ENCODE peak calls at places on chromosomes 12 and 14, in six cellular contexts. One of them, this sample, is unnamed.

GRCh38 chr14:92597873-92598548 is 84.4 kb downstream of the RIN3 start:
- DNase-seq in GM23338: no peak
- DNase-seq in K562: no peak
- DNase-seq in WTC11: no peak
- DNase-seq in HepG2: no peak
- DNase-seq in GM12878: no peak
- DNase-seq in this sample: no peak

GRCh38 chr12:92457458-92458195 is 245.2 kb upstream of the PLEKHG7 start:
- DNase-seq in GM23338: no peak
- DNase-seq in K562: no peak
- DNase-seq in WTC11: no peak
- DNase-seq in HepG2: no peak
- DNase-seq in GM12878: no peak
- DNase-seq in this sample: no peak

GRCh38 chr12:109753959-109754358 is 40.3 kb downstream of the FAM222A start:
- DNase-seq in GM23338: no peak
- DNase-seq in K562: no peak
- DNase-seq in WTC11: no peak
- DNase-seq in HepG2: no peak
- DNase-seq in GM12878: no peak
- DNase-seq in this sample: no peak

GRCh38 chr12:879641-880040 is 69.9 kb downstream of the RAD52 start:
- DNase-seq in GM23338: no peak
- DNase-seq in K562: no peak
- DNase-seq in WTC11: no peak
- DNase-seq in HepG2: no peak
- DNase-seq in GM12878: no peak
- DNase-seq in this sample: no peak

GRCh38 chr14:60648934-60649814 is at the start of gene SIX1:
- DNase-seq in GM23338: peak
- DNase-seq in K562: peak
- DNase-seq in WTC11: peak
- DNase-seq in HepG2: peak
- DNase-seq in GM12878: no peak
- DNase-seq in this sample: no peak

GRCh38 chr14:71183856-71184255 is 276.6 kb downstream of the PCNX1 start:
- DNase-seq in GM23338: no peak
- DNase-seq in K562: no peak
- DNase-seq in WTC11: no peak
- DNase-seq in HepG2: no peak
- DNase-seq in GM12878: no peak
- DNase-seq in this sample: no peak

GRCh38 chr12:4119157-4119761 is 154.3 kb upstream of the CCND2 start:
- DNase-seq in GM23338: no peak
- DNase-seq in K562: no peak
- DNase-seq in WTC11: no peak
- DNase-seq in HepG2: no peak
- DNase-seq in GM12878: peak
- DNase-seq in this sample: peak

GRCh38 chr12:71304306-71304705 is 135.3 kb upstream of the LGR5 start:
- DNase-seq in GM23338: no peak
- DNase-seq in K562: no peak
- DNase-seq in WTC11: no peak
- DNase-seq in HepG2: no peak
- DNase-seq in GM12878: no peak
- DNase-seq in this sample: no peak

GRCh38 chr14:21092147-21093011 is 6.1 kb downstream of the ZNF219 start:
- DNase-seq in GM23338: peak
- DNase-seq in K562: peak
- DNase-seq in WTC11: peak
- DNase-seq in HepG2: peak
- DNase-seq in GM12878: no peak
- DNase-seq in this sample: peak

GRCh38 chr12:4621511-4621910 is 27.3 kb downstream of the AKAP3 start:
- DNase-seq in GM23338: no peak
- DNase-seq in K562: no peak
- DNase-seq in WTC11: no peak
- DNase-seq in HepG2: no peak
- DNase-seq in GM12878: no peak
- DNase-seq in this sample: no peak

GRCh38 chr12:57740656-57741412 is 2.3 kb upstream of the AGAP2 start:
- DNase-seq in GM23338: no peak
- DNase-seq in K562: no peak
- DNase-seq in WTC11: no peak
- DNase-seq in HepG2: no peak
- DNase-seq in GM12878: peak
- DNase-seq in this sample: no peak

GRCh38 chr12:75048763-75049162 is 160.9 kb downstream of the KCNC2 start:
- DNase-seq in GM23338: no peak
- DNase-seq in K562: no peak
- DNase-seq in WTC11: no peak
- DNase-seq in HepG2: no peak
- DNase-seq in GM12878: no peak
- DNase-seq in this sample: no peak

GRCh38 chr12:21509768-21510167 is 8.2 kb downstream of the GOLT1B start:
- DNase-seq in GM23338: no peak
- DNase-seq in K562: no peak
- DNase-seq in WTC11: no peak
- DNase-seq in HepG2: no peak
- DNase-seq in GM12878: peak
- DNase-seq in this sample: no peak

GRCh38 chr14:99749763-99750715 is 43.2 kb upstream of the EML1 start:
- DNase-seq in GM23338: no peak
- DNase-seq in K562: no peak
- DNase-seq in WTC11: no peak
- DNase-seq in HepG2: no peak
- DNase-seq in GM12878: no peak
- DNase-seq in this sample: no peak

GRCh38 chr12:42810006-42810405 is 220.5 kb upstream of the PRICKLE1 start:
- DNase-seq in GM23338: no peak
- DNase-seq in K562: no peak
- DNase-seq in WTC11: no peak
- DNase-seq in HepG2: no peak
- DNase-seq in GM12878: no peak
- DNase-seq in this sample: no peak

GRCh38 chr12:13472690-13473089 is 276.2 kb downstream of the EMP1 start:
- DNase-seq in GM23338: no peak
- DNase-seq in K562: no peak
- DNase-seq in WTC11: no peak
- DNase-seq in HepG2: no peak
- DNase-seq in GM12878: peak
- DNase-seq in this sample: no peak

GRCh38 chr12:114858388-114859146 is 174.6 kb upstream of the TBX3 start:
- DNase-seq in GM23338: peak
- DNase-seq in K562: peak
- DNase-seq in WTC11: peak
- DNase-seq in HepG2: peak
- DNase-seq in GM12878: no peak
- DNase-seq in this sample: no peak

GRCh38 chr12:27780612-27781408 is 774 bp upstream of the MANSC4 start:
- DNase-seq in GM23338: peak
- DNase-seq in K562: peak
- DNase-seq in WTC11: peak
- DNase-seq in HepG2: peak
- DNase-seq in GM12878: no peak
- DNase-seq in this sample: peak

DNA sequence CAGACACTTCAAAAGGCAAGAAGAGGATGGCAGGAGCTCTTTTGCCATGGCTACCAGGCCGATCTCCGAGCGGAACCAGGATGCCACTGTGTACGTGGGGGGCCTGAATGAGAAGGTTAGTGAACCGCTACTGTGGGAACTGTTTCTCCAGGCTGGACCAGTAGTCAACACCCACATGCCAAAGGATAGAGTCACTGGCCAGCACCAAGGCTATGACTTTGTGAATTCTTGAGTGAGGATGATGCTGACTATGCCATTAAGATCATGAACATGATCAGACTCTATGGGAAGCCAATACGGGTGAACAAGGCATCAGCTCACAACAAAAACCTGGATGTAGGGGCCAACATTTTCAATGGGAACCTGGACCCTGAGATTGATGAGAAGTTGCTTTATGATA is 9.8 kb downstream of the GARIN2 start:
- DNase-seq in GM23338: no peak
- DNase-seq in K562: no peak
- DNase-seq in WTC11: no peak
- DNase-seq in HepG2: no peak
- DNase-seq in GM12878: no peak
- DNase-seq in this sample: no peak
- TF ChIP-seq CREB1 in GM23338: no peak
- TF ChIP-seq CREB1 in K562: no peak
- TF ChIP-seq CREB1 in WTC11: no peak
- TF ChIP-seq CREB1 in HepG2: no peak
- TF ChIP-seq CREB1 in GM12878: no peak
- TF ChIP-seq CREB1 in this sample: no peak

DNA sequence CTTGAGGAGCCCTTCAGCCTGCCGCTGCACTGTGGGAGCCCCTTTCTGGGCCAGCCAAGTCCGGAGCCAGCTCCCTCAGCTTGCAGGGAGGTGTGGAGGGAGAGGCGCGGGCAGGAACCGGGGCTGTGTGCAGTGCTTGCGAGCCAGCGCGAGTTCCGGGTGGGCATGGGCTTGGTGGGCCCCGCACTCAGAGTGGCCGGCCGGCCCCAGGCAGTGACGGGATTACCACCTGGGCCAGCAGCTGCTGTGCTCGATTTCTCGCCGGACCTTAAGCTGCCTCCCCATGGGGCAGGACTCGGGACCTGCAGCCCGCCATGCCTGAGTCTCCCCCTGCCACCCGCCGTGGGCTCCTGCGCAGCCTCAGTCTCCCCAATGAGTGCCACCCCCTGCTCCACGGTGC is 116.9 kb downstream of the PAWR start:
- DNase-seq in GM23338: no peak
- DNase-seq in K562: no peak
- DNase-seq in WTC11: no peak
- DNase-seq in HepG2: no peak
- DNase-seq in GM12878: no peak
- DNase-seq in this sample: no peak
- TF ChIP-seq CREB1 in GM23338: no peak
- TF ChIP-seq CREB1 in K562: no peak
- TF ChIP-seq CREB1 in WTC11: no peak
- TF ChIP-seq CREB1 in HepG2: no peak
- TF ChIP-seq CREB1 in GM12878: no peak
- TF ChIP-seq CREB1 in this sample: no peak

GRCh38 chr14:101047326-101047725 is 143.8 kb upstream of the RTL1 start:
- DNase-seq in GM23338: no peak
- DNase-seq in K562: peak
- DNase-seq in WTC11: no peak
- DNase-seq in HepG2: no peak
- DNase-seq in GM12878: no peak
- DNase-seq in this sample: no peak

GRCh38 chr14:101043891-101044290 is 140.4 kb upstream of the RTL1 start:
- DNase-seq in GM23338: no peak
- DNase-seq in K562: no peak
- DNase-seq in WTC11: no peak
- DNase-seq in HepG2: no peak
- DNase-seq in GM12878: no peak
- DNase-seq in this sample: no peak

GRCh38 chr14:101045511-101045910 is 142.0 kb upstream of the RTL1 start:
- DNase-seq in GM23338: no peak
- DNase-seq in K562: no peak
- DNase-seq in WTC11: no peak
- DNase-seq in HepG2: no peak
- DNase-seq in GM12878: no peak
- DNase-seq in this sample: no peak

GRCh38 chr14:101046071-101046470 is 142.5 kb upstream of the RTL1 start:
- DNase-seq in GM23338: no peak
- DNase-seq in K562: no peak
- DNase-seq in WTC11: no peak
- DNase-seq in HepG2: no peak
- DNase-seq in GM12878: no peak
- DNase-seq in this sample: no peak

GRCh38 chr14:101044741-101045140 is 141.2 kb upstream of the RTL1 start:
- DNase-seq in GM23338: no peak
- DNase-seq in K562: no peak
- DNase-seq in WTC11: no peak
- DNase-seq in HepG2: no peak
- DNase-seq in GM12878: no peak
- DNase-seq in this sample: no peak
- TF ChIP-seq CREB1 in GM23338: no peak
- TF ChIP-seq CREB1 in K562: no peak
- TF ChIP-seq CREB1 in WTC11: no peak
- TF ChIP-seq CREB1 in HepG2: no peak
- TF ChIP-seq CREB1 in GM12878: no peak
- TF ChIP-seq CREB1 in this sample: no peak

GRCh38 chr12:103840399-103840880 is 594 bp downstream of the NT5DC3 start:
- DNase-seq in GM23338: no peak
- DNase-seq in K562: peak
- DNase-seq in WTC11: peak
- DNase-seq in HepG2: no peak
- DNase-seq in GM12878: no peak
- DNase-seq in this sample: no peak
- TF ChIP-seq CREB1 in GM23338: no peak
- TF ChIP-seq CREB1 in K562: no peak
- TF ChIP-seq CREB1 in WTC11: no peak
- TF ChIP-seq CREB1 in HepG2: no peak
- TF ChIP-seq CREB1 in GM12878: no peak
- TF ChIP-seq CREB1 in this sample: no peak

GRCh38 chr12:31031951-31032335 is 41.7 kb upstream of the DDX11 start:
- DNase-seq in GM23338: no peak
- DNase-seq in K562: no peak
- DNase-seq in WTC11: no peak
- DNase-seq in HepG2: no peak
- DNase-seq in GM12878: no peak
- DNase-seq in this sample: no peak
- TF ChIP-seq CREB1 in GM23338: no peak
- TF ChIP-seq CREB1 in K562: no peak
- TF ChIP-seq CREB1 in WTC11: no peak
- TF ChIP-seq CREB1 in HepG2: no peak
- TF ChIP-seq CREB1 in GM12878: no peak
- TF ChIP-seq CREB1 in this sample: no peak

GRCh38 chr14:69571879-69572633 is 2.6 kb downstream of the CCDC177 start:
- DNase-seq in GM23338: peak
- DNase-seq in K562: peak
- DNase-seq in WTC11: peak
- DNase-seq in HepG2: peak
- DNase-seq in GM12878: no peak
- DNase-seq in this sample: peak
- TF ChIP-seq CREB1 in GM23338: no peak
- TF ChIP-seq CREB1 in K562: no peak
- TF ChIP-seq CREB1 in WTC11: no peak
- TF ChIP-seq CREB1 in HepG2: no peak
- TF ChIP-seq CREB1 in GM12878: no peak
- TF ChIP-seq CREB1 in this sample: no peak

GRCh38 chr14:34179723-34180122 is 228.8 kb upstream of the EGLN3 start:
- DNase-seq in GM23338: no peak
- DNase-seq in K562: no peak
- DNase-seq in WTC11: no peak
- DNase-seq in HepG2: no peak
- DNase-seq in GM12878: no peak
- DNase-seq in this sample: no peak

GRCh38 chr14:34180428-34180827 is 229.6 kb upstream of the EGLN3 start:
- DNase-seq in GM23338: no peak
- DNase-seq in K562: no peak
- DNase-seq in WTC11: no peak
- DNase-seq in HepG2: peak
- DNase-seq in GM12878: no peak
- DNase-seq in this sample: no peak

GRCh38 chr14:34175574-34175973 is 224.7 kb upstream of the EGLN3 start:
- DNase-seq in GM23338: no peak
- DNase-seq in K562: no peak
- DNase-seq in WTC11: no peak
- DNase-seq in HepG2: no peak
- DNase-seq in GM12878: peak
- DNase-seq in this sample: no peak

GRCh38 chr14:34187061-34187460 is 236.2 kb upstream of the EGLN3 start:
- DNase-seq in GM23338: no peak
- DNase-seq in K562: no peak
- DNase-seq in WTC11: no peak
- DNase-seq in HepG2: no peak
- DNase-seq in GM12878: no peak
- DNase-seq in this sample: no peak

GRCh38 chr14:34181308-34181707 is 230.4 kb upstream of the EGLN3 start:
- DNase-seq in GM23338: no peak
- DNase-seq in K562: no peak
- DNase-seq in WTC11: no peak
- DNase-seq in HepG2: no peak
- DNase-seq in GM12878: no peak
- DNase-seq in this sample: no peak
- TF ChIP-seq CREB1 in GM23338: no peak
- TF ChIP-seq CREB1 in K562: no peak
- TF ChIP-seq CREB1 in WTC11: no peak
- TF ChIP-seq CREB1 in HepG2: no peak
- TF ChIP-seq CREB1 in GM12878: no peak
- TF ChIP-seq CREB1 in this sample: no peak

This sample was measured in H1.